ENCODE peak calls at places on chromosome 22, in seven cellular contexts. R is NCI-H1092 treated with DMSO at 0.1 percent for 48 hours; L is epithelial cell of esophagus; N is naive thymus-derived CD8-positive, alpha-beta T cell; U is NCI-H1105; O is SK-MEL-5; F is mucosa of gallbladder. Y is an unnamed sample.

GRCh38 chr22:25061605-25062377 is 109.3 kb downstream of the KIAA1671 start:
- DNase-seq in U (no peak), F (no peak), N (no peak), R (no peak), O (no peak), L (peak), Y (no peak)

GRCh38 chr22:33018232-33018864 is 39.8 kb downstream of the SYN3 start:
- DNase-seq in F (peak), N (peak), L (peak), O (peak), U (peak), R (peak), Y (peak)

GRCh38 chr22:42937164-42937854 is 77.6 kb downstream of the PACSIN2 start:
- DNase-seq in O (no peak), L (peak), N (no peak), R (no peak), U (no peak), F (peak), Y (no peak)

GRCh38 chr22:35480143-35480542 is 60.5 kb upstream of the RASD2 start:
- DNase-seq in F (no peak), U (no peak), O (no peak), L (no peak), R (peak), N (no peak), Y (no peak)

GRCh38 chr22:19134176-19134831 is 3.2 kb downstream of the TSSK2 start:
- DNase-seq in O (no peak), N (no peak), R (no peak), L (no peak), U (no peak), F (no peak), Y (no peak)

GRCh38 chr22:40484906-40485660 is 114.7 kb downstream of the SGSM3 start:
- DNase-seq in U (no peak), R (no peak), N (no peak), F (no peak), O (no peak), L (peak), Y (no peak)

GRCh38 chr22:31344369-31345330 is 1.5 kb downstream of the PATZ1 start:
- DNase-seq in N (peak), U (no peak), R (no peak), O (no peak), L (peak), F (peak), Y (peak)

GRCh38 chr22:17283423-17283822 is 64.2 kb upstream of the ADA2 start:
- DNase-seq in L (no peak), U (no peak), O (no peak), R (no peak), N (no peak), F (no peak), Y (no peak)

GRCh38 chr22:24303007-24303406 is 32.4 kb downstream of the SPECC1L start:
- DNase-seq in O (no peak), N (no peak), F (no peak), L (peak), U (no peak), R (no peak), Y (no peak)

GRCh38 chr22:39526736-39527171 is 5.8 kb downstream of the RPS19BP1 start:
- DNase-seq in O (no peak), F (no peak), L (no peak), R (no peak), N (no peak), U (no peak), Y (peak)

GRCh38 chr22:36384766-36385400 is 2.9 kb downstream of the MYH9 start:
- DNase-seq in N (peak), L (no peak), O (peak), U (no peak), R (no peak), F (no peak), Y (peak)

GRCh38 chr22:31681625-31682345 is 19.8 kb upstream of the PISD start:
- DNase-seq in N (no peak), L (no peak), U (no peak), R (no peak), O (no peak), F (no peak), Y (no peak)

GRCh38 chr22:38272373-38273134 is at the start of gene TMEM184B:
- DNase-seq in F (peak), U (peak), L (peak), O (peak), R (peak), N (peak), Y (peak)

GRCh38 chr22:23831781-23832180 is 7.0 kb downstream of the DERL3 start:
- DNase-seq in R (no peak), F (no peak), N (no peak), U (no peak), O (no peak), L (no peak), Y (no peak)

GRCh38 chr22:29992341-29993275 is 87.7 kb upstream of the HORMAD2 start:
- DNase-seq in R (no peak), N (no peak), F (no peak), U (no peak), L (peak), O (no peak), Y (no peak)

GRCh38 chr22:29149841-29150555 is 55.7 kb upstream of the EMID1 start:
- DNase-seq in O (peak), N (no peak), F (no peak), R (no peak), L (no peak), U (no peak), Y (no peak)

GRCh38 chr22:44677299-44678244 is 24.4 kb upstream of the PRR5 start:
- DNase-seq in N (no peak), U (no peak), O (no peak), F (no peak), L (peak), R (no peak), Y (no peak)

GRCh38 chr22:33303109-33303508 is 244.9 kb upstream of the SYN3 start:
- DNase-seq in U (no peak), O (no peak), L (no peak), N (no peak), F (no peak), R (no peak), Y (no peak)

GRCh38 chr22:49933236-49933921 is 14.9 kb downstream of the CRELD2 start:
- DNase-seq in F (no peak), N (no peak), L (no peak), R (no peak), U (no peak), O (no peak), Y (no peak)

GRCh38 chr22:35230839-35231584 is 26.3 kb upstream of the HMGXB4 start:
- DNase-seq in U (no peak), N (no peak), R (peak), O (peak), F (no peak), L (no peak), Y (no peak)

GRCh38 chr22:35065796-35066218 is at the start of gene ISX:
- DNase-seq in L (no peak), U (no peak), O (no peak), F (no peak), R (peak), N (no peak), Y (no peak)

GRCh38 chr22:37726240-37726887 is 29.5 kb downstream of the TRIOBP start:
- DNase-seq in L (peak), F (no peak), O (peak), R (no peak), N (no peak), U (no peak), Y (no peak)

GRCh38 chr22:39212721-39213376 is 31.9 kb downstream of the PDGFB start:
- DNase-seq in L (peak), N (no peak), U (no peak), R (no peak), F (no peak), O (no peak), Y (no peak)

GRCh38 chr22:22386602-22387385 is 121.7 kb downstream of the ZNF280B start:
- DNase-seq in U (peak), R (peak), L (no peak), O (no peak), F (no peak), N (no peak), Y (no peak)

GRCh38 chr22:49429066-49429465 is 398.6 kb downstream of the BRD1 start:
- DNase-seq in R (no peak), O (peak), N (no peak), U (no peak), L (no peak), F (no peak), Y (no peak)

GRCh38 chr22:47132428-47132825 is 370.0 kb downstream of the TBC1D22A start:
- DNase-seq in L (no peak), O (no peak), U (no peak), R (no peak), F (no peak), N (no peak), Y (peak)

GRCh38 chr22:17924076-17924475 is 100.3 kb downstream of the MICAL3 start:
- DNase-seq in L (no peak), N (no peak), F (no peak), R (no peak), O (no peak), U (no peak), Y (no peak)

GRCh38 chr22:43451651-43452050 is 39.8 kb downstream of the MPPED1 start:
- DNase-seq in N (no peak), F (no peak), R (no peak), O (no peak), U (no peak), L (no peak), Y (no peak)

GRCh38 chr22:41557401-41558240 is 3.2 kb upstream of the CSDC2 start:
- DNase-seq in N (no peak), O (peak), F (peak), R (peak), U (no peak), L (peak), Y (no peak)

GRCh38 chr22:28989484-28989883 is 72.1 kb downstream of the C22orf31 start:
- DNase-seq in U (no peak), O (no peak), F (no peak), R (no peak), N (no peak), L (no peak), Y (no peak)